ENCODE peak calls at places on chromosome X, in nine cellular contexts. One of them, this sample, is unnamed.

GRCh38 chrX:318068-318738 is 393 bp downstream of the GTPBP6 start:
- DNase-seq in RKO: peak; percentile 98
- DNase-seq in iris pigment epithelial cell: peak; percentile 99
- DNase-seq in COLO829: peak; percentile 92
- DNase-seq in hepatocyte: peak; percentile 100
- DNase-seq in type B pancreatic cell: peak; percentile 94
- DNase-seq in activated CD4-positive, alpha-beta T cell treated with anti-CD3 and anti-CD28 coated beads, Interleukin-2, amount 50 U/mL, for 1 hour: peak; percentile 98
- DNase-seq in activated T-cell treated with anti-CD3 and anti-CD28 coated beads for 48 hours: peak; percentile 96
- DNase-seq in WTC11: peak; percentile 100
- DNase-seq in this sample: peak; percentile 100

GRCh38 chrX:134717698-134718328 is 59.5 kb upstream of the PLAC1 start:
- DNase-seq in activated T-cell treated with anti-CD3 and anti-CD28 coated beads for 48 hours: no peak
- DNase-seq in hepatocyte: no peak
- DNase-seq in type B pancreatic cell: no peak
- DNase-seq in COLO829: no peak
- DNase-seq in WTC11: no peak
- DNase-seq in RKO: no peak
- DNase-seq in iris pigment epithelial cell: peak; percentile 49
- DNase-seq in activated CD4-positive, alpha-beta T cell treated with anti-CD3 and anti-CD28 coated beads, Interleukin-2, amount 50 U/mL, for 1 hour: no peak
- DNase-seq in this sample: no peak

GRCh38 chrX:44871114-44871645 is 1.8 kb upstream of the KDM6A start:
- DNase-seq in RKO: no peak
- DNase-seq in WTC11: no peak
- DNase-seq in activated CD4-positive, alpha-beta T cell treated with anti-CD3 and anti-CD28 coated beads, Interleukin-2, amount 50 U/mL, for 1 hour: no peak
- DNase-seq in COLO829: no peak
- DNase-seq in type B pancreatic cell: no peak
- DNase-seq in iris pigment epithelial cell: no peak
- DNase-seq in hepatocyte: peak; percentile 11
- DNase-seq in activated T-cell treated with anti-CD3 and anti-CD28 coated beads for 48 hours: no peak
- DNase-seq in this sample: peak; percentile 51

GRCh38 chrX:21996872-21997271 is 35.3 kb upstream of the PHEX start:
- DNase-seq in COLO829: peak; percentile 93
- DNase-seq in iris pigment epithelial cell: peak; percentile 81
- DNase-seq in RKO: peak; percentile 54
- DNase-seq in activated T-cell treated with anti-CD3 and anti-CD28 coated beads for 48 hours: no peak
- DNase-seq in activated CD4-positive, alpha-beta T cell treated with anti-CD3 and anti-CD28 coated beads, Interleukin-2, amount 50 U/mL, for 1 hour: no peak
- DNase-seq in WTC11: no peak
- DNase-seq in hepatocyte: no peak
- DNase-seq in type B pancreatic cell: no peak
- DNase-seq in this sample: no peak

GRCh38 chrX:64151911-64152310 is 53.6 kb downstream of the AMER1 start:
- DNase-seq in RKO: no peak
- DNase-seq in hepatocyte: no peak
- DNase-seq in type B pancreatic cell: no peak
- DNase-seq in COLO829: no peak
- DNase-seq in activated CD4-positive, alpha-beta T cell treated with anti-CD3 and anti-CD28 coated beads, Interleukin-2, amount 50 U/mL, for 1 hour: no peak
- DNase-seq in activated T-cell treated with anti-CD3 and anti-CD28 coated beads for 48 hours: no peak
- DNase-seq in iris pigment epithelial cell: no peak
- DNase-seq in WTC11: no peak
- DNase-seq in this sample: no peak

GRCh38 chrX:74346124-74346523 is 42.1 kb downstream of the ZCCHC13 start:
- DNase-seq in activated T-cell treated with anti-CD3 and anti-CD28 coated beads for 48 hours: no peak
- DNase-seq in hepatocyte: no peak
- DNase-seq in activated CD4-positive, alpha-beta T cell treated with anti-CD3 and anti-CD28 coated beads, Interleukin-2, amount 50 U/mL, for 1 hour: no peak
- DNase-seq in RKO: no peak
- DNase-seq in iris pigment epithelial cell: no peak
- DNase-seq in WTC11: no peak
- DNase-seq in COLO829: no peak
- DNase-seq in type B pancreatic cell: no peak
- DNase-seq in this sample: no peak

GRCh38 chrX:1531106-1531890 is 5.7 kb downstream of the P2RY8 start:
- DNase-seq in iris pigment epithelial cell: no peak
- DNase-seq in RKO: no peak
- DNase-seq in type B pancreatic cell: no peak
- DNase-seq in hepatocyte: no peak
- DNase-seq in activated CD4-positive, alpha-beta T cell treated with anti-CD3 and anti-CD28 coated beads, Interleukin-2, amount 50 U/mL, for 1 hour: no peak
- DNase-seq in COLO829: no peak
- DNase-seq in activated T-cell treated with anti-CD3 and anti-CD28 coated beads for 48 hours: peak; percentile 43
- DNase-seq in WTC11: no peak
- DNase-seq in this sample: no peak

GRCh38 chrX:44330227-44330626 is 13.2 kb downstream of the EFHC2 start:
- DNase-seq in activated CD4-positive, alpha-beta T cell treated with anti-CD3 and anti-CD28 coated beads, Interleukin-2, amount 50 U/mL, for 1 hour: no peak
- DNase-seq in COLO829: no peak
- DNase-seq in WTC11: no peak
- DNase-seq in hepatocyte: no peak
- DNase-seq in iris pigment epithelial cell: no peak
- DNase-seq in activated T-cell treated with anti-CD3 and anti-CD28 coated beads for 48 hours: no peak
- DNase-seq in RKO: no peak
- DNase-seq in type B pancreatic cell: no peak
- DNase-seq in this sample: no peak

GRCh38 chrX:111006119-111006518 is 89.9 kb upstream of the PAK3 start:
- DNase-seq in COLO829: no peak
- DNase-seq in activated CD4-positive, alpha-beta T cell treated with anti-CD3 and anti-CD28 coated beads, Interleukin-2, amount 50 U/mL, for 1 hour: no peak
- DNase-seq in activated T-cell treated with anti-CD3 and anti-CD28 coated beads for 48 hours: no peak
- DNase-seq in hepatocyte: no peak
- DNase-seq in WTC11: no peak
- DNase-seq in RKO: no peak
- DNase-seq in type B pancreatic cell: no peak
- DNase-seq in iris pigment epithelial cell: peak; percentile 17
- DNase-seq in this sample: no peak

GRCh38 chrX:71895607-71896006 is 15.0 kb upstream of the NHSL2 start:
- DNase-seq in type B pancreatic cell: no peak
- DNase-seq in WTC11: no peak
- DNase-seq in RKO: no peak
- DNase-seq in activated CD4-positive, alpha-beta T cell treated with anti-CD3 and anti-CD28 coated beads, Interleukin-2, amount 50 U/mL, for 1 hour: no peak
- DNase-seq in iris pigment epithelial cell: no peak
- DNase-seq in hepatocyte: no peak
- DNase-seq in activated T-cell treated with anti-CD3 and anti-CD28 coated beads for 48 hours: no peak
- DNase-seq in COLO829: no peak
- DNase-seq in this sample: no peak

GRCh38 chrX:27336466-27337091 is 126.6 kb downstream of the PPP4R3C start:
- DNase-seq in activated T-cell treated with anti-CD3 and anti-CD28 coated beads for 48 hours: peak; percentile 11
- DNase-seq in activated CD4-positive, alpha-beta T cell treated with anti-CD3 and anti-CD28 coated beads, Interleukin-2, amount 50 U/mL, for 1 hour: peak; percentile 2
- DNase-seq in iris pigment epithelial cell: peak; percentile 8
- DNase-seq in COLO829: peak; percentile 16
- DNase-seq in RKO: peak; percentile 78
- DNase-seq in hepatocyte: peak; percentile 40
- DNase-seq in WTC11: peak; percentile 57
- DNase-seq in type B pancreatic cell: no peak
- DNase-seq in this sample: peak; percentile 53

GRCh38 chrX:155997436-155997835 is at the start of gene IL9R:
- DNase-seq in activated CD4-positive, alpha-beta T cell treated with anti-CD3 and anti-CD28 coated beads, Interleukin-2, amount 50 U/mL, for 1 hour: peak; percentile 19
- DNase-seq in RKO: no peak
- DNase-seq in COLO829: no peak
- DNase-seq in type B pancreatic cell: no peak
- DNase-seq in hepatocyte: no peak
- DNase-seq in iris pigment epithelial cell: no peak
- DNase-seq in WTC11: no peak
- DNase-seq in activated T-cell treated with anti-CD3 and anti-CD28 coated beads for 48 hours: peak; percentile 51
- DNase-seq in this sample: no peak

GRCh38 chrX:155768036-155768769 is 112.9 kb upstream of the VAMP7 start:
- DNase-seq in hepatocyte: no peak
- DNase-seq in COLO829: no peak
- DNase-seq in type B pancreatic cell: no peak
- DNase-seq in RKO: no peak
- DNase-seq in iris pigment epithelial cell: peak; percentile 58
- DNase-seq in activated T-cell treated with anti-CD3 and anti-CD28 coated beads for 48 hours: no peak
- DNase-seq in WTC11: no peak
- DNase-seq in activated CD4-positive, alpha-beta T cell treated with anti-CD3 and anti-CD28 coated beads, Interleukin-2, amount 50 U/mL, for 1 hour: no peak
- DNase-seq in this sample: no peak

GRCh38 chrX:38871129-38872029 is 70.1 kb downstream of the MID1IP1 start:
- DNase-seq in type B pancreatic cell: no peak
- DNase-seq in iris pigment epithelial cell: no peak
- DNase-seq in WTC11: peak; percentile 13
- DNase-seq in activated T-cell treated with anti-CD3 and anti-CD28 coated beads for 48 hours: no peak
- DNase-seq in COLO829: no peak
- DNase-seq in RKO: no peak
- DNase-seq in activated CD4-positive, alpha-beta T cell treated with anti-CD3 and anti-CD28 coated beads, Interleukin-2, amount 50 U/mL, for 1 hour: no peak
- DNase-seq in hepatocyte: no peak
- DNase-seq in this sample: no peak

GRCh38 chrX:154712781-154713391 is 38.0 kb downstream of the GAB3 start:
- DNase-seq in WTC11: no peak
- DNase-seq in COLO829: peak; percentile 53
- DNase-seq in RKO: peak; percentile 49
- DNase-seq in activated CD4-positive, alpha-beta T cell treated with anti-CD3 and anti-CD28 coated beads, Interleukin-2, amount 50 U/mL, for 1 hour: no peak
- DNase-seq in iris pigment epithelial cell: peak; percentile 78
- DNase-seq in hepatocyte: no peak
- DNase-seq in type B pancreatic cell: no peak
- DNase-seq in activated T-cell treated with anti-CD3 and anti-CD28 coated beads for 48 hours: no peak
- DNase-seq in this sample: no peak

GRCh38 chrX:1009771-1010170 is 202.7 kb downstream of the CRLF2 start:
- DNase-seq in hepatocyte: no peak
- DNase-seq in activated T-cell treated with anti-CD3 and anti-CD28 coated beads for 48 hours: no peak
- DNase-seq in activated CD4-positive, alpha-beta T cell treated with anti-CD3 and anti-CD28 coated beads, Interleukin-2, amount 50 U/mL, for 1 hour: no peak
- DNase-seq in iris pigment epithelial cell: no peak
- DNase-seq in type B pancreatic cell: no peak
- DNase-seq in WTC11: no peak
- DNase-seq in RKO: no peak
- DNase-seq in COLO829: no peak
- DNase-seq in this sample: no peak

GRCh38 chrX:14819766-14820165 is 53.1 kb downstream of the FANCB start:
- DNase-seq in iris pigment epithelial cell: no peak
- DNase-seq in WTC11: no peak
- DNase-seq in activated CD4-positive, alpha-beta T cell treated with anti-CD3 and anti-CD28 coated beads, Interleukin-2, amount 50 U/mL, for 1 hour: no peak
- DNase-seq in activated T-cell treated with anti-CD3 and anti-CD28 coated beads for 48 hours: no peak
- DNase-seq in COLO829: no peak
- DNase-seq in RKO: no peak
- DNase-seq in type B pancreatic cell: no peak
- DNase-seq in hepatocyte: no peak
- DNase-seq in this sample: no peak

GRCh38 chrX:77938083-77938482 is 27.6 kb downstream of the ATP7A start:
- DNase-seq in WTC11: no peak
- DNase-seq in iris pigment epithelial cell: no peak
- DNase-seq in type B pancreatic cell: no peak
- DNase-seq in RKO: no peak
- DNase-seq in hepatocyte: no peak
- DNase-seq in COLO829: no peak
- DNase-seq in activated CD4-positive, alpha-beta T cell treated with anti-CD3 and anti-CD28 coated beads, Interleukin-2, amount 50 U/mL, for 1 hour: no peak
- DNase-seq in activated T-cell treated with anti-CD3 and anti-CD28 coated beads for 48 hours: no peak
- DNase-seq in this sample: no peak

GRCh38 chrX:70030242-70030823 is 19.4 kb downstream of the AWAT2 start:
- DNase-seq in iris pigment epithelial cell: peak; percentile 45
- DNase-seq in WTC11: peak; percentile 49
- DNase-seq in type B pancreatic cell: no peak
- DNase-seq in hepatocyte: peak; percentile 62
- DNase-seq in activated T-cell treated with anti-CD3 and anti-CD28 coated beads for 48 hours: peak; percentile 4
- DNase-seq in RKO: peak; percentile 73
- DNase-seq in activated CD4-positive, alpha-beta T cell treated with anti-CD3 and anti-CD28 coated beads, Interleukin-2, amount 50 U/mL, for 1 hour: peak; percentile 18
- DNase-seq in COLO829: peak; percentile 74
- DNase-seq in this sample: peak; percentile 65

This sample was measured in islet precursor cell.